ENCODE peak calls at places on chromosomes 2 and 18, in four cellular contexts. B is fibroblast of lung, I is upper lobe of left lung, Z is GM23338. T is an unnamed sample.

GRCh38 chr2:80482276-80482675 is 177.7 kb upstream of the LRRTM1 start:
- DNase-seq in B (no peak), Z (no peak), I (no peak), T (no peak)

GRCh38 chr2:236674238-236674637 is 104.6 kb downstream of the ACKR3 start:
- DNase-seq in B (no peak), Z (no peak), I (peak; percentile 12), T (no peak)

GRCh38 chr2:231554748-231555545 is 24.7 kb upstream of the NMUR1 start:
- DNase-seq in I (peak; percentile 72), B (peak; percentile 45), Z (no peak), T (no peak)

GRCh38 chr2:70906439-70907018 is 29.2 kb upstream of the ATP6V1B1 start:
- DNase-seq in B (no peak), I (no peak), Z (no peak), T (no peak)

GRCh38 chr2:45675130-45675812 is 23.8 kb downstream of the PRKCE start:
- DNase-seq in Z (no peak), B (no peak), I (peak; percentile 76), T (no peak)

GRCh38 chr2:1282552-1282951 is 130.7 kb upstream of the TPO start:
- DNase-seq in Z (peak; percentile 46), I (no peak), B (peak; percentile 2), T (no peak)

GRCh38 chr18:14025306-14025940 is 106.8 kb downstream of the ZNF519 start:
- DNase-seq in B (no peak), Z (peak; percentile 66), I (no peak), T (no peak)

GRCh38 chr2:240244543-240244942 is 104.1 kb upstream of the OTOS start:
- DNase-seq in I (no peak), B (no peak), Z (no peak), T (no peak)

GRCh38 chr18:9422816-9423519 is 52.3 kb upstream of the RALBP1 start:
- DNase-seq in Z (no peak), I (no peak), B (no peak), T (no peak)

GRCh38 chr2:11498543-11499034 is 32.6 kb upstream of the E2F6 start:
- DNase-seq in Z (no peak), B (peak; percentile 30), I (no peak), T (no peak)

GRCh38 chr2:7899241-7899640 is 782.6 kb upstream of the ID2 start:
- DNase-seq in I (no peak), B (no peak), Z (peak; percentile 23), T (no peak)

GRCh38 chr2:100876231-100876860 is 56.4 kb downstream of the NPAS2 start:
- DNase-seq in Z (no peak), B (no peak), I (no peak), T (no peak)

GRCh38 chr2:58032751-58033055 is 13.9 kb upstream of the VRK2 start:
- DNase-seq in Z (no peak), I (no peak), B (no peak), T (no peak)

GRCh38 chr2:28273751-28274150 is 118.9 kb upstream of the FOSL2 start:
- DNase-seq in Z (no peak), I (no peak), B (no peak), T (no peak)

GRCh38 chr2:191311627-191312026 is 66.4 kb downstream of the MYO1B start:
- DNase-seq in I (no peak), Z (no peak), B (peak; percentile 66), T (no peak)

GRCh38 chr18:50697509-50697908 is 122.3 kb downstream of the MRO start:
- DNase-seq in I (no peak), Z (no peak), B (no peak), T (no peak)

GRCh38 chr18:7616661-7617060 is 49.5 kb downstream of the PTPRM start:
- DNase-seq in I (no peak), Z (no peak), B (no peak), T (no peak)

GRCh38 chr2:77839102-77839501 is 316.9 kb upstream of the LRRTM4 start:
- DNase-seq in Z (no peak), I (no peak), B (no peak), T (no peak)

GRCh38 chr18:3424280-3424890 is 25.6 kb upstream of the TGIF1 start:
- DNase-seq in Z (no peak), I (no peak), B (no peak), T (no peak)

GRCh38 chr18:50662177-50662576 is 102.3 kb downstream of the MAPK4 start:
- DNase-seq in B (peak; percentile 3), Z (peak; percentile 73), I (no peak), T (no peak)

GRCh38 chr2:26550276-26551015 is 72.5 kb upstream of the OTOF start:
- DNase-seq in Z (no peak), B (no peak), I (no peak), T (no peak)

GRCh38 chr2:196729418-196729817 is 70.1 kb downstream of the GTF3C3 start:
- DNase-seq in Z (no peak), B (no peak), I (no peak), T (no peak)

GRCh38 chr2:2158915-2159314 is 172.2 kb downstream of the MYT1L start:
- DNase-seq in B (no peak), Z (no peak), I (no peak), T (no peak)

GRCh38 chr2:130385709-130386108 is 29.9 kb downstream of the PTPN18 start:
- DNase-seq in Z (no peak), B (no peak), I (no peak), T (no peak)

GRCh38 chr18:79944746-79945117 is 6.7 kb downstream of the SLC66A2 start:
- DNase-seq in B (no peak), I (peak; percentile 17), Z (no peak), T (no peak)

GRCh38 chr2:181907635-181908034 is 16.1 kb downstream of the ITPRID2 start:
- DNase-seq in B (no peak), I (no peak), Z (no peak), T (no peak)

GRCh38 chr2:143513081-143513480 is 383.9 kb downstream of the ARHGAP15 start:
- DNase-seq in Z (peak; percentile 76), B (peak; percentile 87), I (no peak), T (no peak)

GRCh38 chr2:133566967-133567645 is 1.2 kb downstream of the NCKAP5 start:
- DNase-seq in I (peak; percentile 39), B (peak; percentile 86), Z (peak; percentile 6), T (no peak)

GRCh38 chr2:133570547-133570946 is 2.3 kb upstream of the NCKAP5 start:
- DNase-seq in Z (peak; percentile 19), B (no peak), I (no peak), T (no peak)

GRCh38 chr2:133568598-133568997 is 335 bp upstream of the NCKAP5 start:
- DNase-seq in I (no peak), Z (peak; percentile 3), B (no peak), T (no peak)

GRCh38 chr2:133569416-133569815 is 1.2 kb upstream of the NCKAP5 start:
- DNase-seq in B (no peak), I (no peak), Z (no peak), T (no peak)

DNA sequence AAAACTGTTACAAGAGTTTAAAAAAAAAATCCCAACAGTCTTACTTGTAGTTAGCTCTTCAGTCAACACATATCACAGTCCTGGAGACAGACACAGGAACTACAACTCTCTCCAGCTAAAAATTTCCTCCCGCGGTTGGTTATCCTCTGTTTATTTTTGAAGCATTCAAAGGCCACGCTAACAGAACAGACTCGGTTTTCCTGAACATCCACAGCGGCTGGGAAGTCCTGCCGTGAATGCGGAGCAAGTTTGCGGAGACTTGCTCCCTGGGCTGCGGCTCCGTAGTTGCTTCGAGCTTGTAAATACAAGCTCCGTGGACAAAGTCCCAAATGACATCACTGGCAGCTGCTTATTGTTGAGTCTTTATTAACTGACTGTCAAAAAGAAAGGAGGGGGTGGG is at the start of gene NCKAP5:
- DNase-seq in B (peak; percentile 67), Z (peak; percentile 34), I (no peak), T (no peak)
- TF ChIP-seq CTCF in B (peak; percentile 36), Z (no peak), I (no peak), T (peak; percentile 15)

DNA sequence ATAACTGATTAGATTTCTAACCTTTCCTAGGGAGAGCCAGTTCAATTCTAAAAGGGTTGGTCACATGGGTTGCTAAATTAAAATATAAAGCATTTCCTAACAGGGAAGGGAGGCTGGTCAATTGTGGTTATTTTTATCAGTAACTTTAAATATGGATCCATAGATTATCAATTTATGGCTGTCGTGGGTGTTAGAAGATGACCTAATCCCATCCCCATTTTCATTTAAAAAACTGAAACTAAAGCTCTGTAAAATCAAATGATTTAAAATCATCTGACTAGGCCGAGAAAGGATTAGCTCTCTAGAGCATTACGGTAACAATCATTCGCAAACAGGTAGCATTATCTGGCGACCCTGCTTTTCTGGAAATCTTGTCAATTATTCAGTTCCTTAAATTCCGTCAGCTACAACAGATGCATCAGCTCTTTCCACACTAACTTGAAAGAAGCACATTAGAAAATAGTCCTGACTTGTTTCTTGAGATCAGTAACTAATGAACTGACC is 940 bp upstream of the HNRNPA3 start:
- DNase-seq in I (no peak), B (peak; percentile 27), Z (no peak), T (no peak)
- TF ChIP-seq CTCF in I (no peak), B (no peak), Z (no peak), T (no peak)

GRCh38 chr2:204986641-204987040 is 441.4 kb downstream of the PARD3B start:
- DNase-seq in B (no peak), I (no peak), Z (no peak), T (no peak)

GRCh38 chr2:204988836-204989235 is 443.6 kb downstream of the PARD3B start:
- DNase-seq in Z (no peak), I (no peak), B (no peak), T (no peak)

GRCh38 chr2:204989877-204990276 is 444.6 kb downstream of the PARD3B start:
- DNase-seq in Z (no peak), B (no peak), I (no peak), T (no peak)

GRCh38 chr2:204982303-204982702 is 437.0 kb downstream of the PARD3B start:
- DNase-seq in I (no peak), Z (peak; percentile 24), B (peak; percentile 45), T (no peak)

DNA sequence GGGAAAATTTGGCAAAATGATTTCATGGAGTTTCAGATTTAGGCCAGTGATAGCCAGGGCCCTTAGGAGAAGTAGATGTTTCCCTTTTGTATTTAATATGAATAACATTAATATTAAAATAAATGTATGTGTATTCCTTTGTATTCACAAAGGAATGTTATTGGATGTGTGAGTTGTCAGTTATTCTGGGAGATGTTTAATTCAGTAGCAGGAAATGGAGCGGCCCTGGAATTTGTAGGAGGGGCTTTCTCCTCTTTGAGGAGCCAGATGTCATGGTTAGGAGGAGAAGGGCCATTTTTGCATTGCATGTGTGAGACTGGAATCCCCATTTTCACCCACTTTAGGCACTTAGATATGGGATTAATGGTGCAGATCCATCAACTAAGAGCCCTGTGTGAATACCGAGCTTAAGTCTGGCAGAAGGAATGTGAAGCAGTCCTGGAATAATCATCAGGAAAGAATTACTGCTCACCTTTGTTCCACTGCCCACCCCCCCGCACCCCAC is 439.2 kb downstream of the PARD3B start:
- DNase-seq in B (no peak), I (no peak), Z (peak; percentile 43), T (no peak)
- TF ChIP-seq CTCF in B (no peak), I (no peak), Z (no peak), T (no peak)

GRCh38 chr2:16774980-16775963 is 109.6 kb upstream of the CYRIA start:
- DNase-seq in I (no peak), B (peak; percentile 44), Z (peak; percentile 59), T (peak; percentile 14)
- TF ChIP-seq CTCF in I (no peak), B (no peak), Z (peak; percentile 79), T (peak; percentile 72)

T was measured in progenitor cell of endocrine pancreas.